ENCODE peak calls at places on chromosome 9, in ten cellular contexts. H is upper lobe of left lung, L is adrenal gland, K is AG10803, U is psoas muscle, Y is epithelial cell of esophagus, O is HFF-Myc, I is nephron progenitor cell, C is AG09319, W is H1. G is an unnamed sample.

GRCh38 chr9:135559606-135560005 is 1.9 kb upstream of the PAEP start:
- DNase-seq in H (no peak), L (no peak), K (no peak), U (no peak), Y (no peak), O (no peak), I (no peak), C (no peak), W (no peak), G (no peak)

GRCh38 chr9:72012642-72013041 is 47.8 kb downstream of the C9orf57 start:
- DNase-seq in H (no peak), L (no peak), K (no peak), U (no peak), Y (no peak), O (no peak), I (no peak), C (no peak), W (no peak), G (no peak)

GRCh38 chr9:12784461-12785250 is 9.8 kb downstream of the LURAP1L start:
- DNase-seq in H (peak), L (peak), K (peak), U (peak), Y (peak), O (peak), I (no peak), C (peak), W (no peak), G (no peak)

GRCh38 chr9:121816845-121817450 is 165.5 kb downstream of the DAB2IP start:
- DNase-seq in H (no peak), L (no peak), K (no peak), U (no peak), Y (no peak), O (no peak), I (no peak), C (no peak), W (no peak), G (no peak)

GRCh38 chr9:127263244-127263643 is 1.3 kb upstream of the GARNL3 start:
- DNase-seq in H (no peak), L (no peak), K (no peak), U (no peak), Y (no peak), O (no peak), I (no peak), C (no peak), W (no peak), G (no peak)

GRCh38 chr9:127388037-127388855 is 8.7 kb upstream of the SLC2A8 start:
- DNase-seq in H (no peak), L (peak), K (peak), U (peak), Y (peak), O (peak), I (no peak), C (peak), W (no peak), G (peak)

GRCh38 chr9:112377684-112378344 is 2.1 kb upstream of the HSDL2 start:
- DNase-seq in H (no peak), L (no peak), K (no peak), U (no peak), Y (no peak), O (no peak), I (no peak), C (no peak), W (no peak), G (no peak)

GRCh38 chr9:127555830-127556820 is 56.0 kb upstream of the STXBP1 start:
- DNase-seq in H (peak), L (peak), K (peak), U (peak), Y (peak), O (peak), I (no peak), C (peak), W (no peak), G (peak)

GRCh38 chr9:121744002-121744686 is 92.7 kb downstream of the DAB2IP start:
- DNase-seq in H (peak), L (peak), K (peak), U (peak), Y (peak), O (no peak), I (peak), C (peak), W (no peak), G (peak)

GRCh38 chr9:93260290-93261066 is 76.5 kb downstream of the WNK2 start:
- DNase-seq in H (peak), L (no peak), K (no peak), U (peak), Y (no peak), O (no peak), I (no peak), C (no peak), W (peak), G (no peak)

GRCh38 chr9:35689601-35690446 is at the start of gene TPM2:
- DNase-seq in H (no peak), L (peak), K (peak), U (peak), Y (peak), O (no peak), I (peak), C (peak), W (peak), G (no peak)

GRCh38 chr9:684055-684949 is 157.2 kb upstream of the DMRT1 start:
- DNase-seq in H (no peak), L (no peak), K (peak), U (no peak), Y (peak), O (no peak), I (peak), C (no peak), W (no peak), G (no peak)

GRCh38 chr9:17330097-17330496 is 195.3 kb downstream of the CNTLN start:
- DNase-seq in H (no peak), L (no peak), K (peak), U (no peak), Y (peak), O (no peak), I (no peak), C (no peak), W (no peak), G (no peak)

GRCh38 chr9:135078361-135078821 is 9.1 kb upstream of the OLFM1 start:
- DNase-seq in H (peak), L (peak), K (no peak), U (no peak), Y (no peak), O (no peak), I (no peak), C (no peak), W (no peak), G (no peak)

GRCh38 chr9:77648458-77649108 is 461 bp upstream of the GNA14 start:
- DNase-seq in H (peak), L (peak), K (no peak), U (peak), Y (peak), O (no peak), I (no peak), C (no peak), W (peak), G (peak)

GRCh38 chr9:35691325-35691631 is 1.6 kb upstream of the TPM2 start:
- DNase-seq in H (no peak), L (no peak), K (no peak), U (no peak), Y (no peak), O (no peak), I (no peak), C (no peak), W (no peak), G (no peak)

GRCh38 chr9:91776409-91777365 is 173.3 kb downstream of the ROR2 start:
- DNase-seq in H (no peak), L (no peak), K (peak), U (no peak), Y (no peak), O (no peak), I (no peak), C (no peak), W (no peak), G (no peak)

GRCh38 chr9:121619566-121619965 is 31.9 kb upstream of the DAB2IP start:
- DNase-seq in H (no peak), L (no peak), K (no peak), U (no peak), Y (peak), O (no peak), I (no peak), C (no peak), W (no peak), G (no peak)

GRCh38 chr9:2621678-2622360 is at the start of gene VLDLR:
- DNase-seq in H (peak), L (peak), K (peak), U (no peak), Y (peak), O (no peak), I (peak), C (no peak), W (peak), G (peak)

GRCh38 chr9:126050605-126050990 is 276.0 kb upstream of the MVB12B start:
- DNase-seq in H (no peak), L (no peak), K (no peak), U (no peak), Y (no peak), O (no peak), I (no peak), C (no peak), W (no peak), G (no peak)

GRCh38 chr9:77909306-77909705 is 122.3 kb downstream of the GNAQ start:
- DNase-seq in H (no peak), L (no peak), K (no peak), U (no peak), Y (no peak), O (no peak), I (no peak), C (no peak), W (no peak), G (peak)

GRCh38 chr9:135648494-135649410 is 9.4 kb upstream of the GLT6D1 start:
- DNase-seq in H (no peak), L (no peak), K (no peak), U (no peak), Y (no peak), O (no peak), I (no peak), C (no peak), W (peak), G (no peak)

GRCh38 chr9:129464972-129465833 is 155.7 kb downstream of the C9orf50 start:
- DNase-seq in H (no peak), L (no peak), K (no peak), U (peak), Y (no peak), O (no peak), I (no peak), C (no peak), W (no peak), G (no peak)

GRCh38 chr9:27785714-27786100 is 212.4 kb upstream of the C9orf72 start:
- DNase-seq in H (no peak), L (no peak), K (no peak), U (no peak), Y (peak), O (no peak), I (no peak), C (no peak), W (no peak), G (no peak)

GRCh38 chr9:137297966-137298365 is 4.1 kb downstream of the NRARP start:
- DNase-seq in H (no peak), L (no peak), K (no peak), U (no peak), Y (peak), O (no peak), I (no peak), C (no peak), W (peak), G (no peak)

GRCh38 chr9:137295313-137296213 is 6.5 kb downstream of the NRARP start:
- DNase-seq in H (no peak), L (no peak), K (no peak), U (no peak), Y (peak), O (no peak), I (peak), C (no peak), W (peak), G (peak)

GRCh38 chr9:137296214-137297059 is 5.6 kb downstream of the NRARP start:
- DNase-seq in H (no peak), L (no peak), K (no peak), U (no peak), Y (peak), O (no peak), I (peak), C (no peak), W (no peak), G (no peak)

GRCh38 chr9:137298401-137298982 is 3.6 kb downstream of the NRARP start:
- DNase-seq in H (no peak), L (no peak), K (no peak), U (no peak), Y (peak), O (no peak), I (peak), C (no peak), W (peak), G (no peak)

DNA sequence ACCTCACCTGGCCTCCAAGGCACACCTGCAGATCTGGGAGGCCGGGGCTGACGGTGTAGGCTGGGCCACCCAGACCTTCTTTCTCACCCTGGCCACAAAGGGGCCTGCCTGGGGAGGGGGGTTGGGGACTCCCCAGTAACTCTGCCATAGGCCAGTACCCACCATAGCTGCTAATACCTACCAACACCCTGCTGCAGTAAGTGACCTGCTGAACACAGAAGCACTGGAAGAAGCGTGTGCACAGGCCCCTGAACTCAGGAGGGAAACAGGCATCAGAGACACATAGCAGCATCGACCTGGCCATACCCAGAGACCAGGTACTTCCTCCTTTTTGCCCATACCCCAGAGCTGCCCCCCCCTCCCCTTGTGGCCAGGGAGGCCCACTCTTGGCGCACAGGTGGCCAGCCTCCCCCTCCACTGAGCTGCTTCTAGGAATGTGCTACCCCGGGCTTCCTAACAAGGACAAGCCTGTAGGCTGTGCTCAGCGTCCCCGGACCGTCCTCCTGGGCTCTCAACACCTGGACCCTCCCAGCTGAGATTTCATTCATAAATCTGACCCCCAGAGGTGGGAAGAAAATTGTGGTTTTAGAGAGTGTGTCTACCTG is 4.9 kb downstream of the NRARP start:
- DNase-seq in H (no peak), L (no peak), K (no peak), U (no peak), Y (peak), O (no peak), I (peak), C (no peak), W (peak), G (no peak)
- TF ChIP-seq CTCF in H (no peak), L (no peak), K (no peak), U (no peak), Y (no peak), O (no peak), I (no peak), C (no peak), W (no peak), G (no peak)

GRCh38 chr9:109182940-109183798 is 16.1 kb upstream of the FRRS1L start:
- DNase-seq in H (peak), L (peak), K (peak), U (no peak), Y (peak), O (no peak), I (peak), C (no peak), W (peak), G (peak)
- TF ChIP-seq CTCF in H (no peak), L (peak), K (peak), U (no peak), Y (peak), O (peak), I (peak), C (peak), W (peak), G (no peak)

GRCh38 chr9:26786571-26786970 is 106.0 kb downstream of the CAAP1 start:
- DNase-seq in H (no peak), L (no peak), K (no peak), U (no peak), Y (no peak), O (no peak), I (no peak), C (no peak), W (no peak), G (no peak)

GRCh38 chr9:26779072-26779471 is 113.5 kb downstream of the CAAP1 start:
- DNase-seq in H (no peak), L (no peak), K (peak), U (no peak), Y (peak), O (no peak), I (no peak), C (no peak), W (no peak), G (no peak)

GRCh38 chr9:26781906-26782305 is 110.7 kb downstream of the CAAP1 start:
- DNase-seq in H (no peak), L (no peak), K (no peak), U (no peak), Y (peak), O (no peak), I (no peak), C (no peak), W (no peak), G (no peak)
- TF ChIP-seq CTCF in H (no peak), L (no peak), K (no peak), U (no peak), Y (no peak), O (no peak), I (no peak), C (no peak), W (no peak), G (no peak)

GRCh38 chr9:85713897-85714296 is 27.9 kb downstream of the AGTPBP1 start:
- DNase-seq in H (no peak), L (no peak), K (no peak), U (no peak), Y (no peak), O (no peak), I (no peak), C (no peak), W (no peak), G (no peak)

GRCh38 chr9:85715587-85715986 is 26.2 kb downstream of the AGTPBP1 start:
- DNase-seq in H (peak), L (no peak), K (no peak), U (no peak), Y (no peak), O (no peak), I (no peak), C (no peak), W (no peak), G (no peak)

GRCh38 chr9:85717220-85717619 is 24.5 kb downstream of the AGTPBP1 start:
- DNase-seq in H (no peak), L (no peak), K (no peak), U (no peak), Y (no peak), O (no peak), I (no peak), C (no peak), W (no peak), G (no peak)

DNA sequence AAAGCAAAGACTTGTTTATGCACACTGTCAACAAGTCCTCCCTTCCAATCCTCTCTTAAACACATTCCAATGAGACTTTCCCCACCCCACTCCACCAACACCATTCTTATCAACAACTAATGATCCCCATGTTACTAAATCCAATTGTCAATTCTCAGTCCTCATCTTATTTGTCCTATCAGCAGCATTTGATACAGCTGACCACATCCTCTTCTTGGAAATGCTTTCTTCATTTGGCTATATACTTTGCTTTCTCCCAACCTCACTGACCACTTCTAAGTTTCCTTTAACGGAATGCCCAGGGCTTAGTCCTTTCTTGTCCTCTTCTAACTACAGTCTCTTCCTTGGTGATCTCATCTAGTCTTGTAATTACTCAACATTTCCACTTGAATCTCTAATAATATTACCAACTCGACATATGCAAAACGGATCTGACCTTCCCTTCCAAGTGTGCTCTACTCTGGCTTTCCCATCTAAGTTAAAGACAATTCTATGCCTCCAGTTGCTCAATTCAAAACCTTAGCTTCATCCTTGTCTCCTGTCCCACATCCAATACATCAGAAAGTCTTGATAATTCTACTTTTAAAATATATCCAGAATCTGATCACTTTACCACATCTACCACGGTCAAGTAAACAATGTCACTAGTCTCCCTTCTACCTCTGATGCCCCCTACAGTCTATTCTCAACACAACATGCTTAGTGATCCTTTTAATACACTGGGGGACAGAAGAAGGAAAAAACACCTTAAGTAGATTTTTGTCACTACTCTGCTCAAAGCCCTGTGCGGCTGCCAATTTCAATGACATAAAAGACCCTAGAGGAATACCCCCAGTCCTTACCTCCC is 25.5 kb downstream of the AGTPBP1 start:
- DNase-seq in H (no peak), L (no peak), K (no peak), U (no peak), Y (no peak), O (no peak), I (no peak), C (no peak), W (no peak), G (no peak)
- TF ChIP-seq CTCF in H (no peak), L (no peak), K (no peak), U (no peak), Y (no peak), O (peak), I (peak), C (no peak), W (peak), G (peak)

G was measured in activated CD8-positive, alpha-beta T cell treated with anti-CD3 and anti-CD28 coated beads for 36 hours.